ENCODE peak calls at places on chromosome 17, in four cellular contexts. N is NT2/D1, Z is GM23338, D is iris pigment epithelial cell. A is an unnamed sample.

GRCh38 chr17:80129006-80129565 is 17.8 kb downstream of the EIF4A3 start:
- DNase-seq in N (no peak), Z (no peak), D (no peak), A (no peak)

GRCh38 chr17:64741038-64741641 is 79.0 kb upstream of the SMURF2 start:
- DNase-seq in N (no peak), Z (no peak), D (peak; percentile 49), A (no peak)

GRCh38 chr17:45227101-45227591 is 5.5 kb downstream of the FMNL1 start:
- DNase-seq in N (no peak), Z (no peak), D (no peak), A (no peak)

GRCh38 chr17:2423271-2423670 is 22.4 kb upstream of the MNT start:
- DNase-seq in N (no peak), Z (no peak), D (no peak), A (no peak)

GRCh38 chr17:77441130-77441920 is 300.6 kb downstream of the SEC14L1 start:
- DNase-seq in N (no peak), Z (no peak), D (no peak), A (peak; percentile 56)

GRCh38 chr17:78528541-78528940 is 48.7 kb downstream of the DNAH17 start:
- DNase-seq in N (no peak), Z (no peak), D (no peak), A (no peak)

GRCh38 chr17:58271532-58271931 is 9.2 kb downstream of the MPO start:
- DNase-seq in N (no peak), Z (no peak), D (no peak), A (no peak)

GRCh38 chr17:73610331-73610911 is 33.8 kb downstream of the SDK2 start:
- DNase-seq in N (no peak), Z (no peak), D (no peak), A (no peak)

GRCh38 chr17:65987988-65988387 is 203.9 kb downstream of the CEP112 start:
- DNase-seq in N (peak; percentile 33), Z (peak; percentile 86), D (peak; percentile 54), A (no peak)

GRCh38 chr17:2723997-2724782 is 12.6 kb upstream of the CLUH start:
- DNase-seq in N (no peak), Z (peak; percentile 90), D (no peak), A (no peak)

GRCh38 chr17:55442953-55443683 is 21.5 kb upstream of the MMD start:
- DNase-seq in N (no peak), Z (no peak), D (peak; percentile 65), A (no peak)

GRCh38 chr17:72538921-72539352 is 418.1 kb downstream of the SOX9 start:
- DNase-seq in N (no peak), Z (peak; percentile 49), D (no peak), A (no peak)

A was measured in activated T-helper 1 cell treated with anti-CD3 and anti-CD28 coated beads, Interleukin-2, amount 50 U/mL, for 16 hours.